ENCODE peak calls at places on chromosomes 1 and 21, in nine cellular contexts. P is hepatocyte, F is tibial nerve, B is IMR-90, I is GM23338, E is lower lobe of right lung, K is body of pancreas, M is adrenal gland, V is A673. H is an unnamed sample.

GRCh38 chr1:43651188-43651587 is 1.2 kb downstream of the KDM4A start:
- DNase-seq in P (no peak), F (no peak), B (no peak), I (no peak), E (no peak), K (no peak), M (no peak), V (no peak), H (no peak)

GRCh38 chr1:168469690-168470089 is 74.1 kb downstream of the XCL2 start:
- DNase-seq in P (peak; percentile 16), F (peak; percentile 45), B (peak; percentile 40), I (no peak), E (no peak), K (peak; percentile 33), M (peak; percentile 93), V (peak; percentile 93), H (peak; percentile 80)

GRCh38 chr1:172089768-172090510 is 248.6 kb downstream of the DNM3 start:
- DNase-seq in P (peak; percentile 74), F (peak; percentile 23), B (peak; percentile 40), I (peak; percentile 85), E (peak; percentile 76), K (peak; percentile 69), M (peak; percentile 35), V (peak; percentile 65), H (no peak)

GRCh38 chr1:214472362-214472761 is 79.0 kb downstream of the PTPN14 start:
- DNase-seq in P (no peak), F (no peak), B (no peak), I (no peak), E (no peak), K (no peak), M (no peak), V (no peak), H (no peak)

GRCh38 chr1:203084588-203085527 is 954 bp downstream of the MYOG start:
- DNase-seq in P (no peak), F (no peak), B (no peak), I (peak; percentile 73), E (no peak), K (peak; percentile 22), M (peak; percentile 13), V (peak; percentile 34), H (peak; percentile 68)

GRCh38 chr21:21818898-21819297 is 820.7 kb downstream of the NCAM2 start:
- DNase-seq in P (no peak), F (no peak), B (no peak), I (no peak), E (no peak), K (no peak), M (no peak), V (no peak), H (no peak)

GRCh38 chr1:166884040-166884642 is 8.1 kb upstream of the TADA1 start:
- DNase-seq in P (peak; percentile 65), F (no peak), B (peak; percentile 12), I (peak; percentile 94), E (peak; percentile 55), K (peak; percentile 43), M (peak; percentile 44), V (no peak), H (peak; percentile 64)

GRCh38 chr1:9878421-9878820 is 31.6 kb downstream of the CTNNBIP1 start:
- DNase-seq in P (no peak), F (no peak), B (no peak), I (no peak), E (no peak), K (no peak), M (no peak), V (no peak), H (peak; percentile 26)

GRCh38 chr1:231584117-231584516 is 42.5 kb upstream of the DISC1 start:
- DNase-seq in P (peak; percentile 57), F (no peak), B (peak; percentile 82), I (no peak), E (no peak), K (no peak), M (peak; percentile 23), V (peak; percentile 68), H (no peak)

GRCh38 chr1:198598796-198599321 is 40.0 kb upstream of the PTPRC start:
- DNase-seq in P (no peak), F (no peak), B (no peak), I (no peak), E (no peak), K (no peak), M (no peak), V (no peak), H (no peak)

GRCh38 chr1:8421721-8422120 is 103.8 kb downstream of the SLC45A1 start:
- DNase-seq in P (no peak), F (peak; percentile 30), B (peak; percentile 42), I (no peak), E (no peak), K (no peak), M (no peak), V (no peak), H (peak; percentile 66)

GRCh38 chr1:12593621-12594066 is 24.4 kb downstream of the DHRS3 start:
- DNase-seq in P (peak; percentile 61), F (peak; percentile 58), B (peak; percentile 59), I (no peak), E (no peak), K (no peak), M (no peak), V (no peak), H (peak; percentile 74)

GRCh38 chr1:81832573-81832972 is 31.8 kb downstream of the ADGRL2 start:
- DNase-seq in P (peak; percentile 8), F (no peak), B (peak; percentile 75), I (peak; percentile 44), E (no peak), K (no peak), M (peak; percentile 24), V (no peak), H (no peak)

GRCh38 chr21:37176716-37177115 is 90.4 kb downstream of the VPS26C start:
- DNase-seq in P (no peak), F (no peak), B (no peak), I (peak; percentile 20), E (no peak), K (no peak), M (no peak), V (no peak), H (no peak)

GRCh38 chr1:219264557-219264956 is 90.9 kb downstream of the LYPLAL1 start:
- DNase-seq in P (no peak), F (no peak), B (no peak), I (peak; percentile 16), E (no peak), K (no peak), M (no peak), V (peak; percentile 47), H (no peak)

GRCh38 chr1:180586671-180587155 is 27.9 kb downstream of the OVAAL start:
- DNase-seq in P (peak; percentile 43), F (no peak), B (peak; percentile 80), I (no peak), E (no peak), K (peak; percentile 83), M (peak; percentile 70), V (no peak), H (no peak)

GRCh38 chr1:10250663-10251062 is 40.3 kb downstream of the KIF1B start:
- DNase-seq in P (no peak), F (no peak), B (no peak), I (no peak), E (no peak), K (no peak), M (no peak), V (no peak), H (no peak)

GRCh38 chr1:100799954-100800612 is 80.5 kb downstream of the VCAM1 start:
- DNase-seq in P (peak; percentile 14), F (no peak), B (peak; percentile 66), I (no peak), E (no peak), K (no peak), M (no peak), V (no peak), H (no peak)

GRCh38 chr1:205923663-205924435 is 19.4 kb downstream of the SLC26A9 start:
- DNase-seq in P (no peak), F (no peak), B (no peak), I (no peak), E (no peak), K (no peak), M (no peak), V (no peak), H (no peak)

GRCh38 chr21:35932232-35932911 is 128.0 kb downstream of the SETD4 start:
- DNase-seq in P (peak; percentile 79), F (peak; percentile 52), B (peak; percentile 95), I (no peak), E (peak; percentile 48), K (peak; percentile 22), M (peak; percentile 67), V (peak; percentile 89), H (peak; percentile 61)

DNA sequence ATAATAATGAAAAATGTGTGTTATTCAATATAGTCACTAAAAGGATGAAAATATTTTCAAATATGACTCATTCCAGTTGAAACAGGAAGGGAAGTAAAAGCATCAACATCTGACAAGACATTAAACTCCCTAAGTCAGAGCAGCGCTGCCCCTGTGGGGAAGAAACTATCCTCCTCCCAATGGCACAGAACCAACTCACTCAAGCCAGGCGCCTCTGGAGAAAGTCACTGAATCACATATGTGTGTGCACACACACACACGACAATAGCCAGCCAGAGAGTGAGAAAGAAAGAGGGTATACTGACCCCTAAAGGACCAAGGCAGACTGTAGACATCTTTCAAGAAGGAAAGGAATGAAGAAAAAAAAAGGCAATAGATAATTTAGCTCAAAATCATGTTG is 126.9 kb downstream of the SETD4 start:
- DNase-seq in P (peak; percentile 59), F (peak; percentile 70), B (peak; percentile 86), I (peak; percentile 52), E (no peak), K (no peak), M (peak; percentile 53), V (peak; percentile 81), H (peak; percentile 79)
- TF ChIP-seq CTCF in P (peak; percentile 38), F (peak; percentile 36), B (peak; percentile 44), I (peak; percentile 51), E (no peak), K (no peak), M (no peak), V (peak; percentile 29), H (no peak)

GRCh38 chr1:27668121-27668807 is 3.7 kb downstream of the IFI6 start:
- DNase-seq in P (no peak), F (no peak), B (no peak), I (no peak), E (no peak), K (no peak), M (no peak), V (no peak), H (no peak)
- H3K4me1 ChIP-seq in P (peaks cover 13% of the 10 kb centered on the region), F (peaks cover 17% of the 10 kb centered on the region), B (peaks cover 5% of the 10 kb centered on the region), I (no peaks in the 10 kb centered on the region), E (peaks cover 38% of the 10 kb centered on the region), K (peaks cover 24% of the 10 kb centered on the region), M (peaks cover 33% of the 10 kb centered on the region), V (peaks cover 9% of the 10 kb centered on the region), H (peaks cover 15% of the 10 kb centered on the region)

GRCh38 chr1:6028042-6028895 is 17.4 kb upstream of the KCNAB2 start:
- DNase-seq in P (no peak), F (peak; percentile 38), B (peak; percentile 11), I (no peak), E (peak; percentile 77), K (no peak), M (peak; percentile 45), V (peak; percentile 27), H (no peak)
- TF ChIP-seq CTCF in P (no peak), F (no peak), B (no peak), I (peak; percentile 25), E (no peak), K (no peak), M (no peak), V (no peak), H (no peak)

DNA sequence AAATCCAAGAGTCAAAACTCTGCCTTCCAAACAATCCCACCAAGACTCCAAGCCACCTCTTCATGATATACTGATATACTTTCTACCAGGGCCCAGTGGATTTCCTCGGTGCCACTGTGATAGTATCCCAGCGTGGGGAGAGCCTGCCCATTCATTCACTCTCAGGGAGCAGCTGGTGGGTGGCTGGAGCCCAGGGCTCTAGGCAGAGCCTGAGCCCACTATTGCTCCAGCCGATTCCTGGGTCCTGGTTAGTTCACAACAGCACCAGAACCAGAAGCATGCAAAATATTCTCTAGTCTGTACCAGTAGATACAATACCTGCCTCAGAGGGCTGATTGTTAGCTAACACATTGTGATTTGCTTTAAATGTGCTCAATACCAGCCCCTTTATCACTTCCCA is 831 bp downstream of the CSRP1 start:
- DNase-seq in P (no peak), F (no peak), B (no peak), I (no peak), E (no peak), K (no peak), M (no peak), V (no peak), H (no peak)
- H3K4me1 ChIP-seq in P (peaks cover 35% of the 10 kb centered on the region), F (peaks cover 23% of the 10 kb centered on the region), B (peaks cover 35% of the 10 kb centered on the region), I (peaks cover 30% of the 10 kb centered on the region), E (peaks cover 73% of the 10 kb centered on the region), K (peaks cover 66% of the 10 kb centered on the region), M (peaks cover 31% of the 10 kb centered on the region), V (peaks cover 56% of the 10 kb centered on the region), H (no peaks in the 10 kb centered on the region)